ENCODE peak calls at places on chromosomes 12 and 14, in ten cellular contexts. O, B, X, U, I, W, J, M, N and R are unnamed samples.

GRCh38 chr12:24069532-24070395 is 120.3 kb upstream of the SOX5 start:
- DNase-seq in J (no peak), I (no peak), U (no peak), B (no peak), X (peak; percentile 54), W (no peak), N (peak; percentile 16), M (no peak), O (no peak), R (peak; percentile 32)

GRCh38 chr14:23017091-23017490 is 7.1 kb upstream of the C14orf93 start:
- DNase-seq in X (no peak), N (no peak), W (no peak), I (no peak), M (no peak), B (no peak), U (no peak), O (no peak), J (no peak), R (no peak)

GRCh38 chr14:91010153-91010533 is 50.3 kb downstream of the RPS6KA5 start:
- DNase-seq in W (no peak), J (no peak), X (no peak), U (no peak), N (no peak), B (no peak), I (no peak), M (no peak), O (no peak), R (no peak)

GRCh38 chr14:51554339-51554920 is 97.3 kb upstream of the FRMD6 start:
- DNase-seq in J (no peak), I (no peak), O (no peak), X (no peak), B (no peak), N (peak; percentile 81), W (no peak), M (no peak), U (peak; percentile 94), R (no peak)

GRCh38 chr12:59383426-59383822 is 212.4 kb upstream of the SLC16A7 start:
- DNase-seq in N (peak; percentile 51), O (no peak), X (peak; percentile 2), J (no peak), M (no peak), B (no peak), W (no peak), U (peak; percentile 73), I (no peak), R (no peak)

GRCh38 chr14:105011312-105011990 is 9.4 kb downstream of the CDCA4 start:
- DNase-seq in W (no peak), N (no peak), J (no peak), O (no peak), M (no peak), B (no peak), X (no peak), U (no peak), I (no peak), R (no peak)

GRCh38 chr12:31204995-31205582 is 120.9 kb downstream of the SINHCAF start:
- DNase-seq in B (no peak), J (no peak), M (no peak), X (peak; percentile 55), N (peak; percentile 95), O (no peak), W (no peak), I (no peak), U (peak; percentile 8), R (no peak)

GRCh38 chr14:94059998-94060397 is 21.0 kb downstream of the DDX24 start:
- DNase-seq in M (no peak), N (no peak), I (no peak), X (no peak), J (no peak), B (no peak), U (no peak), W (no peak), O (no peak), R (no peak)

GRCh38 chr14:92386165-92386564 is 63.2 kb downstream of the SLC24A4 start:
- DNase-seq in N (no peak), B (no peak), O (no peak), X (no peak), M (no peak), I (no peak), U (no peak), W (no peak), J (no peak), R (no peak)

GRCh38 chr12:48861111-48861510 is 4.6 kb downstream of the RND1 start:
- DNase-seq in B (no peak), I (no peak), O (no peak), M (no peak), J (no peak), W (no peak), X (no peak), U (no peak), N (no peak), R (no peak)

GRCh38 chr12:79547735-79548347 is 142.9 kb downstream of the PAWR start:
- DNase-seq in J (peak; percentile 47), O (peak; percentile 38), U (peak; percentile 88), M (peak; percentile 84), X (peak; percentile 89), I (no peak), W (no peak), B (no peak), N (peak; percentile 79), R (peak; percentile 77)

GRCh38 chr12:70774055-70774454 is 136.8 kb upstream of the PTPRB start:
- DNase-seq in M (no peak), X (no peak), B (no peak), J (no peak), U (peak; percentile 21), W (no peak), I (no peak), O (no peak), N (peak; percentile 24), R (no peak)

GRCh38 chr12:95648990-95649791 is 97.9 kb upstream of the USP44 start:
- DNase-seq in M (no peak), I (no peak), W (no peak), N (peak; percentile 18), X (peak; percentile 47), B (no peak), J (no peak), O (no peak), U (peak; percentile 12), R (peak; percentile 23)

GRCh38 chr12:10361622-10362021 is 28.2 kb downstream of the KLRK1 start:
- DNase-seq in W (no peak), X (no peak), B (no peak), M (no peak), J (no peak), O (no peak), I (no peak), U (no peak), N (peak; percentile 72), R (peak; percentile 16)

GRCh38 chr14:101944451-101944850 is 19.9 kb upstream of the DYNC1H1 start:
- DNase-seq in M (no peak), O (no peak), B (no peak), U (no peak), I (no peak), X (no peak), J (no peak), N (no peak), W (no peak), R (no peak)

GRCh38 chr12:95151821-95152220 is 65.4 kb downstream of the FGD6 start:
- DNase-seq in B (no peak), N (no peak), J (no peak), I (no peak), O (no peak), U (no peak), X (no peak), W (no peak), M (no peak), R (no peak)